ENCODE peak calls at places on chromosome 1, in four cellular contexts. R is memory B cell, I is Panc1, O is DMS79. W is an unnamed sample.

GRCh38 chr1:153422450-153423068 is 6.2 kb downstream of the S100A7A start:
- DNase-seq in R (peak), I (no peak), O (no peak), W (no peak)

GRCh38 chr1:231385118-231385748 is 36.9 kb downstream of the EGLN1 start:
- DNase-seq in R (no peak), I (no peak), O (no peak), W (no peak)

GRCh38 chr1:108511764-108512163 is 48.1 kb upstream of the EEIG2 start:
- DNase-seq in R (no peak), I (no peak), O (no peak), W (no peak)

GRCh38 chr1:113950908-113951307 is 21.8 kb downstream of the HIPK1 start:
- DNase-seq in R (no peak), I (no peak), O (no peak), W (no peak)

GRCh38 chr1:84973493-84974334 is 23.2 kb downstream of the MCOLN2 start:
- DNase-seq in R (no peak), I (no peak), O (peak), W (no peak)

GRCh38 chr1:45230537-45230936 is 24.1 kb upstream of the ZSWIM5 start:
- DNase-seq in R (no peak), I (no peak), O (no peak), W (no peak)

GRCh38 chr1:229070168-229070567 is 200.7 kb upstream of the RAB4A start:
- DNase-seq in R (no peak), I (no peak), O (peak), W (peak)

GRCh38 chr1:17588048-17588781 is 48.7 kb downstream of the ARHGEF10L start:
- DNase-seq in R (no peak), I (no peak), O (no peak), W (no peak)

GRCh38 chr1:81693316-81693715 is 107.4 kb upstream of the ADGRL2 start:
- DNase-seq in R (no peak), I (no peak), O (no peak), W (no peak)

GRCh38 chr1:202623075-202623474 is 87.2 kb downstream of the SYT2 start:
- DNase-seq in R (no peak), I (no peak), O (no peak), W (no peak)

GRCh38 chr1:165383067-165383466 is 26.6 kb upstream of the LMX1A start:
- DNase-seq in R (no peak), I (no peak), O (no peak), W (no peak)